ENCODE peak calls at places on chromosomes 13 and 19, in five cellular contexts. V is T-helper 2 cell; H is central memory CD4-positive, alpha-beta T cell; T is WTC11; I is AG04449. M is an unnamed sample.

GRCh38 chr19:16654151-16654550 is 5.8 kb downstream of the SMIM7 start:
- DNase-seq in I (no peak), T (no peak), V (no peak), H (no peak), M (no peak)

GRCh38 chr19:3175761-3176714 is 2.5 kb upstream of the S1PR4 start:
- DNase-seq in T (no peak), H (peak; percentile 41), V (no peak), I (peak; percentile 54), M (peak; percentile 8)

GRCh38 chr13:111177081-111177711 is 62.1 kb downstream of the ARHGEF7 start:
- DNase-seq in V (no peak), H (peak; percentile 85), T (no peak), I (no peak), M (peak; percentile 63)

GRCh38 chr19:1844536-1845515 is 3.5 kb downstream of the REXO1 start:
- DNase-seq in V (no peak), T (no peak), I (no peak), H (no peak), M (no peak)

GRCh38 chr19:8305798-8306197 is 2.4 kb downstream of the CD320 start:
- DNase-seq in T (peak; percentile 5), I (no peak), V (no peak), H (no peak), M (no peak)

GRCh38 chr13:24675806-24676570 is 4.2 kb upstream of the ATP12A start:
- DNase-seq in H (no peak), V (no peak), I (no peak), T (no peak), M (no peak)

GRCh38 chr19:55581145-55581827 is 638 bp upstream of the ZNF579 start:
- DNase-seq in H (no peak), V (no peak), I (no peak), T (peak; percentile 66), M (no peak)

GRCh38 chr19:48959341-48960239 is 4.9 kb downstream of the BAX start:
- DNase-seq in V (no peak), I (no peak), T (no peak), H (no peak), M (no peak)

GRCh38 chr19:16449330-16449961 is 22.3 kb downstream of the EPS15L1 start:
- DNase-seq in H (peak; percentile 39), V (no peak), I (no peak), T (no peak), M (peak; percentile 94)

GRCh38 chr19:53977991-53978731 is 13.3 kb upstream of the CACNG6 start:
- DNase-seq in V (no peak), T (peak; percentile 99), I (peak; percentile 37), H (peak; percentile 12), M (no peak)

GRCh38 chr19:48967346-48968178 is 2.5 kb downstream of the FTL start:
- DNase-seq in V (no peak), H (no peak), I (no peak), T (no peak), M (no peak)

GRCh38 chr19:11745871-11746270 is 7.1 kb upstream of the ZNF823 start:
- DNase-seq in H (no peak), T (no peak), V (no peak), I (no peak), M (no peak)

GRCh38 chr19:3039641-3040077 is 10.6 kb upstream of the TLE2 start:
- DNase-seq in H (no peak), V (no peak), T (no peak), I (no peak), M (no peak)

GRCh38 chr13:105428816-105429215 is 1106.6 kb downstream of the EFNB2 start:
- DNase-seq in T (no peak), I (no peak), H (no peak), V (no peak), M (no peak)

GRCh38 chr19:44800461-44800860 is 8.4 kb upstream of the BCAM start:
- DNase-seq in T (peak; percentile 97), V (peak; percentile 77), I (no peak), H (peak; percentile 70), M (peak; percentile 67)

GRCh38 chr13:114132419-114133121 is at the start of gene RASA3:
- DNase-seq in I (no peak), H (peak; percentile 58), V (peak; percentile 36), T (peak; percentile 83), M (peak; percentile 64)

GRCh38 chr19:3210347-3211017 is 14.0 kb upstream of the CELF5 start:
- DNase-seq in T (peak; percentile 81), I (no peak), V (peak; percentile 71), H (peak; percentile 49), M (peak; percentile 44)

GRCh38 chr19:35403116-35403760 is 32.4 kb downstream of the GPR42 start:
- DNase-seq in H (no peak), V (no peak), I (no peak), T (no peak), M (no peak)

GRCh38 chr13:58437436-58437835 is 805.9 kb downstream of the PCDH17 start:
- DNase-seq in T (no peak), I (no peak), H (no peak), V (no peak), M (no peak)

GRCh38 chr13:46624821-46625220 is 71.9 kb downstream of the LRCH1 start:
- DNase-seq in I (no peak), V (no peak), T (no peak), H (no peak), M (no peak)

GRCh38 chr13:49711218-49711863 is 20.1 kb upstream of the EBPL start:
- DNase-seq in V (no peak), T (no peak), I (no peak), H (no peak), M (no peak)

GRCh38 chr19:3834349-3835054 is 34.3 kb downstream of the ZFR2 start:
- DNase-seq in I (no peak), T (no peak), H (no peak), V (no peak), M (no peak)

GRCh38 chr13:77325371-77325941 is 1.4 kb downstream of the MYCBP2 start:
- DNase-seq in I (no peak), T (no peak), V (no peak), H (peak; percentile 59), M (no peak)

GRCh38 chr13:30870049-30870884 is 35.8 kb upstream of the MEDAG start:
- DNase-seq in V (no peak), H (no peak), I (peak; percentile 98), T (peak; percentile 83), M (no peak)

GRCh38 chr13:95201814-95202521 is 99.3 kb downstream of the ABCC4 start:
- DNase-seq in I (no peak), V (no peak), H (no peak), T (no peak), M (no peak)

GRCh38 chr19:35468637-35469036 is 20.6 kb downstream of the FFAR2 start:
- DNase-seq in V (peak; percentile 36), I (peak; percentile 2), T (peak; percentile 60), H (peak; percentile 62), M (peak; percentile 27)

GRCh38 chr19:54207908-54208783 is 7.5 kb downstream of the RPS9 start:
- DNase-seq in I (no peak), H (peak; percentile 27), V (peak; percentile 28), T (no peak), M (peak; percentile 60)

GRCh38 chr19:18254546-18255500 is 19.4 kb downstream of the IQCN start:
- DNase-seq in H (no peak), I (no peak), T (peak; percentile 59), V (no peak), M (no peak)

GRCh38 chr19:14112809-14113385 is 4.7 kb downstream of the PRKACA start:
- DNase-seq in I (no peak), T (no peak), H (no peak), V (no peak), M (no peak)

GRCh38 chr19:44848036-44848804 is 2.1 kb downstream of the NECTIN2 start:
- DNase-seq in I (no peak), T (peak; percentile 38), H (no peak), V (no peak), M (no peak)

GRCh38 chr19:58579473-58580142 is 6.5 kb upstream of the MZF1 start:
- DNase-seq in H (no peak), V (no peak), T (no peak), I (no peak), M (no peak)

GRCh38 chr13:26867451-26868067 is 107.0 kb upstream of the GPR12 start:
- DNase-seq in I (no peak), T (peak; percentile 36), H (no peak), V (no peak), M (no peak)

GRCh38 chr13:23871616-23872220 is 17.5 kb downstream of the MIPEP start:
- DNase-seq in I (no peak), T (no peak), H (peak; percentile 18), V (no peak), M (no peak)